ENCODE peak calls at places on chromosomes 11 and 22, in six cellular contexts. Z is brain microvascular endothelial cell; K is activated T-helper 1 cell treated with anti-CD3 and anti-CD28 coated beads, Interleukin-12 subunit alpha, Interleukin-12 subunit beta, Interleukin-2, Interleukin-4 antibody, amounts not matched to agents 30 ng/mL and 10 ng/mL and 1 ng/mL, durations not matched to agents 14 hours and 24 hours and 36 hours; U is activated CD8-positive, alpha-beta memory T cell treated with anti-CD3 and anti-CD28 coated beads, Interleukin-2, amount 10 ng/mL, durations not matched to agents 7 days and 5 days; G is NCI-H1092 treated with DMSO at 0.1 percent for 48 hours; X is activated T-cell treated with anti-CD3 and anti-CD28 coated beads for 1 hour. Q is an unnamed sample.

GRCh38 chr11:126627376-126627775 is 271.9 kb downstream of the ST3GAL4 start:
- DNase-seq in U (no peak), X (no peak), Z (no peak), G (no peak), K (no peak), Q (no peak)

GRCh38 chr11:63574856-63575602 is 11.8 kb upstream of the PLAAT2 start:
- DNase-seq in K (no peak), Z (no peak), U (no peak), X (no peak), G (no peak), Q (no peak)

GRCh38 chr11:16528639-16529038 is 172.3 kb upstream of the SOX6 start:
- DNase-seq in K (no peak), X (no peak), G (no peak), U (no peak), Z (no peak), Q (no peak)

GRCh38 chr11:65418431-65418680 is 4.2 kb upstream of the NEAT1 start:
- DNase-seq in U (no peak), Z (no peak), G (no peak), X (no peak), K (no peak), Q (no peak)

GRCh38 chr11:83862691-83863090 is 576.5 kb upstream of the CCDC90B start:
- DNase-seq in U (no peak), Z (no peak), G (no peak), K (no peak), X (no peak), Q (no peak)

GRCh38 chr11:11757871-11758270 is 83.9 kb upstream of the USP47 start:
- DNase-seq in U (no peak), G (no peak), Z (no peak), K (no peak), X (no peak), Q (no peak)

GRCh38 chr11:117677729-117678310 is 119.2 kb downstream of the DSCAML1 start:
- DNase-seq in U (no peak), Z (no peak), X (no peak), K (no peak), G (no peak), Q (no peak)

GRCh38 chr11:1728931-1729691 is 21.3 kb downstream of the IFITM10 start:
- DNase-seq in X (no peak), Z (no peak), U (peak), K (no peak), G (no peak), Q (no peak)

GRCh38 chr11:132296946-132297610 is 926.7 kb downstream of the NTM start:
- DNase-seq in Z (no peak), X (no peak), U (no peak), K (no peak), G (no peak), Q (no peak)

GRCh38 chr22:43411981-43412807 is at the start of gene MPPED1:
- DNase-seq in X (no peak), U (no peak), K (no peak), Z (no peak), G (no peak), Q (no peak)

GRCh38 chr11:119318240-119319135 is 1.6 kb upstream of the MCAM start:
- DNase-seq in K (no peak), U (peak), X (no peak), G (peak), Z (peak), Q (no peak)

GRCh38 chr11:11884774-11885481 is 43.2 kb downstream of the USP47 start:
- DNase-seq in Z (no peak), G (no peak), X (no peak), U (peak), K (no peak), Q (peak)

GRCh38 chr22:50500452-50500851 is 7.0 kb downstream of the LMF2 start:
- DNase-seq in Z (no peak), K (no peak), U (no peak), X (no peak), G (no peak), Q (no peak)

GRCh38 chr11:18236664-18237356 is at the start of gene SAA4:
- DNase-seq in X (no peak), G (no peak), K (no peak), Z (no peak), U (no peak), Q (no peak)

GRCh38 chr11:34653031-34653430 is 32.1 kb downstream of the EHF start:
- DNase-seq in U (no peak), Z (no peak), G (no peak), X (no peak), K (no peak), Q (no peak)

GRCh38 chr11:121866822-121867221 is 249.2 kb downstream of the BLID start:
- DNase-seq in X (no peak), K (no peak), U (no peak), Z (no peak), G (no peak), Q (no peak)